ENCODE peak calls at places on chromosome 4, in nine cellular contexts. One of them, this sample, is unnamed.

GRCh38 chr4:93433840-93434239 is 394.7 kb upstream of the ATOH1 start:
- ATAC-seq in stimulated activated naive CD8-positive, alpha-beta T cell treated with anti-CD3 and anti-CD28 coated beads, Interleukin-15, Interleukin-2, amounts not matched to agents 100 U/mL and 50 U/mL, for 24 hours: no peak
- ATAC-seq in central memory CD8-positive, alpha-beta T cell: no peak
- ATAC-seq in activated CD4-positive, alpha-beta T cell treated with anti-CD3 and anti-CD28 coated beads for 36 hours: no peak
- ATAC-seq in A549: no peak
- ATAC-seq in naive thymus-derived CD8-positive, alpha-beta T cell: no peak
- ATAC-seq in heart left ventricle: no peak
- ATAC-seq in Right ventricle myocardium superior: no peak
- ATAC-seq in activated naive CD8-positive, alpha-beta T cell treated with anti-CD3 and anti-CD28 coated beads, Interleukin-2, amount 50 U/mL, for 24 hours: no peak
- ATAC-seq in this sample: no peak

GRCh38 chr4:8090312-8090711 is 68.3 kb downstream of the ABLIM2 start:
- ATAC-seq in stimulated activated naive CD8-positive, alpha-beta T cell treated with anti-CD3 and anti-CD28 coated beads, Interleukin-15, Interleukin-2, amounts not matched to agents 100 U/mL and 50 U/mL, for 24 hours: peak
- ATAC-seq in central memory CD8-positive, alpha-beta T cell: no peak
- ATAC-seq in activated CD4-positive, alpha-beta T cell treated with anti-CD3 and anti-CD28 coated beads for 36 hours: peak
- ATAC-seq in A549: no peak
- ATAC-seq in naive thymus-derived CD8-positive, alpha-beta T cell: peak
- ATAC-seq in heart left ventricle: peak
- ATAC-seq in Right ventricle myocardium superior: peak
- ATAC-seq in activated naive CD8-positive, alpha-beta T cell treated with anti-CD3 and anti-CD28 coated beads, Interleukin-2, amount 50 U/mL, for 24 hours: peak
- ATAC-seq in this sample: peak

GRCh38 chr4:186725422-186726149 is 1.9 kb upstream of the FAT1 start:
- ATAC-seq in stimulated activated naive CD8-positive, alpha-beta T cell treated with anti-CD3 and anti-CD28 coated beads, Interleukin-15, Interleukin-2, amounts not matched to agents 100 U/mL and 50 U/mL, for 24 hours: no peak
- ATAC-seq in central memory CD8-positive, alpha-beta T cell: no peak
- ATAC-seq in activated CD4-positive, alpha-beta T cell treated with anti-CD3 and anti-CD28 coated beads for 36 hours: peak
- ATAC-seq in A549: peak
- ATAC-seq in naive thymus-derived CD8-positive, alpha-beta T cell: no peak
- ATAC-seq in heart left ventricle: peak
- ATAC-seq in Right ventricle myocardium superior: peak
- ATAC-seq in activated naive CD8-positive, alpha-beta T cell treated with anti-CD3 and anti-CD28 coated beads, Interleukin-2, amount 50 U/mL, for 24 hours: no peak
- ATAC-seq in this sample: no peak

GRCh38 chr4:47013373-47013772 is 18.0 kb upstream of the GABRB1 start:
- ATAC-seq in stimulated activated naive CD8-positive, alpha-beta T cell treated with anti-CD3 and anti-CD28 coated beads, Interleukin-15, Interleukin-2, amounts not matched to agents 100 U/mL and 50 U/mL, for 24 hours: no peak
- ATAC-seq in central memory CD8-positive, alpha-beta T cell: no peak
- ATAC-seq in activated CD4-positive, alpha-beta T cell treated with anti-CD3 and anti-CD28 coated beads for 36 hours: no peak
- ATAC-seq in A549: no peak
- ATAC-seq in naive thymus-derived CD8-positive, alpha-beta T cell: no peak
- ATAC-seq in heart left ventricle: no peak
- ATAC-seq in Right ventricle myocardium superior: no peak
- ATAC-seq in activated naive CD8-positive, alpha-beta T cell treated with anti-CD3 and anti-CD28 coated beads, Interleukin-2, amount 50 U/mL, for 24 hours: no peak
- ATAC-seq in this sample: no peak

GRCh38 chr4:3168029-3168428 is 80.9 kb upstream of the MSANTD1 start:
- ATAC-seq in stimulated activated naive CD8-positive, alpha-beta T cell treated with anti-CD3 and anti-CD28 coated beads, Interleukin-15, Interleukin-2, amounts not matched to agents 100 U/mL and 50 U/mL, for 24 hours: peak
- ATAC-seq in central memory CD8-positive, alpha-beta T cell: no peak
- ATAC-seq in activated CD4-positive, alpha-beta T cell treated with anti-CD3 and anti-CD28 coated beads for 36 hours: peak
- ATAC-seq in A549: no peak
- ATAC-seq in naive thymus-derived CD8-positive, alpha-beta T cell: no peak
- ATAC-seq in heart left ventricle: peak
- ATAC-seq in Right ventricle myocardium superior: peak
- ATAC-seq in activated naive CD8-positive, alpha-beta T cell treated with anti-CD3 and anti-CD28 coated beads, Interleukin-2, amount 50 U/mL, for 24 hours: peak
- ATAC-seq in this sample: peak

GRCh38 chr4:4185528-4185927 is 41.2 kb downstream of the OTOP1 start:
- ATAC-seq in stimulated activated naive CD8-positive, alpha-beta T cell treated with anti-CD3 and anti-CD28 coated beads, Interleukin-15, Interleukin-2, amounts not matched to agents 100 U/mL and 50 U/mL, for 24 hours: no peak
- ATAC-seq in central memory CD8-positive, alpha-beta T cell: no peak
- ATAC-seq in activated CD4-positive, alpha-beta T cell treated with anti-CD3 and anti-CD28 coated beads for 36 hours: no peak
- ATAC-seq in A549: no peak
- ATAC-seq in naive thymus-derived CD8-positive, alpha-beta T cell: no peak
- ATAC-seq in heart left ventricle: no peak
- ATAC-seq in Right ventricle myocardium superior: no peak
- ATAC-seq in activated naive CD8-positive, alpha-beta T cell treated with anti-CD3 and anti-CD28 coated beads, Interleukin-2, amount 50 U/mL, for 24 hours: no peak
- ATAC-seq in this sample: no peak

GRCh38 chr4:185792384-185793146 is 19.4 kb downstream of the SORBS2 start:
- ATAC-seq in stimulated activated naive CD8-positive, alpha-beta T cell treated with anti-CD3 and anti-CD28 coated beads, Interleukin-15, Interleukin-2, amounts not matched to agents 100 U/mL and 50 U/mL, for 24 hours: no peak
- ATAC-seq in central memory CD8-positive, alpha-beta T cell: no peak
- ATAC-seq in activated CD4-positive, alpha-beta T cell treated with anti-CD3 and anti-CD28 coated beads for 36 hours: no peak
- ATAC-seq in A549: no peak
- ATAC-seq in naive thymus-derived CD8-positive, alpha-beta T cell: no peak
- ATAC-seq in heart left ventricle: no peak
- ATAC-seq in Right ventricle myocardium superior: no peak
- ATAC-seq in activated naive CD8-positive, alpha-beta T cell treated with anti-CD3 and anti-CD28 coated beads, Interleukin-2, amount 50 U/mL, for 24 hours: no peak
- ATAC-seq in this sample: no peak

GRCh38 chr4:77072195-77072753 is 3.5 kb downstream of the CCNI start:
- ATAC-seq in stimulated activated naive CD8-positive, alpha-beta T cell treated with anti-CD3 and anti-CD28 coated beads, Interleukin-15, Interleukin-2, amounts not matched to agents 100 U/mL and 50 U/mL, for 24 hours: no peak
- ATAC-seq in central memory CD8-positive, alpha-beta T cell: no peak
- ATAC-seq in activated CD4-positive, alpha-beta T cell treated with anti-CD3 and anti-CD28 coated beads for 36 hours: no peak
- ATAC-seq in A549: no peak
- ATAC-seq in naive thymus-derived CD8-positive, alpha-beta T cell: peak
- ATAC-seq in heart left ventricle: no peak
- ATAC-seq in Right ventricle myocardium superior: no peak
- ATAC-seq in activated naive CD8-positive, alpha-beta T cell treated with anti-CD3 and anti-CD28 coated beads, Interleukin-2, amount 50 U/mL, for 24 hours: no peak
- ATAC-seq in this sample: no peak

GRCh38 chr4:69843301-69843700 is 16.6 kb downstream of the SULT1E1 start:
- ATAC-seq in stimulated activated naive CD8-positive, alpha-beta T cell treated with anti-CD3 and anti-CD28 coated beads, Interleukin-15, Interleukin-2, amounts not matched to agents 100 U/mL and 50 U/mL, for 24 hours: no peak
- ATAC-seq in central memory CD8-positive, alpha-beta T cell: no peak
- ATAC-seq in activated CD4-positive, alpha-beta T cell treated with anti-CD3 and anti-CD28 coated beads for 36 hours: no peak
- ATAC-seq in A549: no peak
- ATAC-seq in naive thymus-derived CD8-positive, alpha-beta T cell: no peak
- ATAC-seq in heart left ventricle: no peak
- ATAC-seq in Right ventricle myocardium superior: no peak
- ATAC-seq in activated naive CD8-positive, alpha-beta T cell treated with anti-CD3 and anti-CD28 coated beads, Interleukin-2, amount 50 U/mL, for 24 hours: no peak
- ATAC-seq in this sample: no peak

GRCh38 chr4:118113220-118113619 is 78.9 kb downstream of the NDST3 start:
- ATAC-seq in stimulated activated naive CD8-positive, alpha-beta T cell treated with anti-CD3 and anti-CD28 coated beads, Interleukin-15, Interleukin-2, amounts not matched to agents 100 U/mL and 50 U/mL, for 24 hours: no peak
- ATAC-seq in central memory CD8-positive, alpha-beta T cell: no peak
- ATAC-seq in activated CD4-positive, alpha-beta T cell treated with anti-CD3 and anti-CD28 coated beads for 36 hours: peak
- ATAC-seq in A549: no peak
- ATAC-seq in naive thymus-derived CD8-positive, alpha-beta T cell: no peak
- ATAC-seq in heart left ventricle: no peak
- ATAC-seq in Right ventricle myocardium superior: no peak
- ATAC-seq in activated naive CD8-positive, alpha-beta T cell treated with anti-CD3 and anti-CD28 coated beads, Interleukin-2, amount 50 U/mL, for 24 hours: no peak
- ATAC-seq in this sample: peak

GRCh38 chr4:125191252-125191651 is 123.5 kb upstream of the FAT4 start:
- ATAC-seq in stimulated activated naive CD8-positive, alpha-beta T cell treated with anti-CD3 and anti-CD28 coated beads, Interleukin-15, Interleukin-2, amounts not matched to agents 100 U/mL and 50 U/mL, for 24 hours: no peak
- ATAC-seq in central memory CD8-positive, alpha-beta T cell: no peak
- ATAC-seq in activated CD4-positive, alpha-beta T cell treated with anti-CD3 and anti-CD28 coated beads for 36 hours: no peak
- ATAC-seq in A549: no peak
- ATAC-seq in naive thymus-derived CD8-positive, alpha-beta T cell: no peak
- ATAC-seq in heart left ventricle: no peak
- ATAC-seq in Right ventricle myocardium superior: no peak
- ATAC-seq in activated naive CD8-positive, alpha-beta T cell treated with anti-CD3 and anti-CD28 coated beads, Interleukin-2, amount 50 U/mL, for 24 hours: no peak
- ATAC-seq in this sample: no peak